ENCODE peak calls at places on chromosomes 13 and 19, in seven cellular contexts. D, W, Z, I, H, P and O are unnamed samples.

GRCh38 chr19:38032151-38032550 is 125.1 kb downstream of the SIPA1L3 start:
- DNase-seq in D (no peak), W (no peak), Z (no peak), I (no peak), H (no peak), P (no peak), O (no peak)

GRCh38 chr13:21010621-21011020 is 50.8 kb downstream of the LATS2 start:
- DNase-seq in D (no peak), W (no peak), Z (no peak), I (no peak), H (no peak), P (no peak), O (no peak)

GRCh38 chr19:54345938-54346386 is 7.0 kb upstream of the LILRA4 start:
- DNase-seq in D (no peak), W (no peak), Z (no peak), I (no peak), H (no peak), P (no peak), O (peak; percentile 80)

GRCh38 chr19:54502518-54503048 is at the start of gene LAIR2:
- DNase-seq in D (no peak), W (peak; percentile 39), Z (no peak), I (no peak), H (no peak), P (no peak), O (no peak)

GRCh38 chr13:39201075-39201630 is 162.9 kb downstream of the NHLRC3 start:
- DNase-seq in D (no peak), W (no peak), Z (no peak), I (no peak), H (no peak), P (no peak), O (no peak)

GRCh38 chr13:97359181-97360057 is 74.5 kb upstream of the RAP2A start:
- DNase-seq in D (peak; percentile 75), W (no peak), Z (peak; percentile 75), I (no peak), H (peak; percentile 44), P (peak; percentile 49), O (peak; percentile 46)

GRCh38 chr13:78802912-78803311 is 144.0 kb upstream of the OBI1 start:
- DNase-seq in D (no peak), W (no peak), Z (no peak), I (no peak), H (no peak), P (no peak), O (no peak)

GRCh38 chr19:17302391-17303166 is 646 bp downstream of the ABHD8 start:
- DNase-seq in D (no peak), W (no peak), Z (no peak), I (no peak), H (peak; percentile 26), P (no peak), O (peak; percentile 27)

GRCh38 chr13:63882052-63882451 is 2466.4 kb upstream of the PCDH20 start:
- DNase-seq in D (no peak), W (no peak), Z (no peak), I (no peak), H (no peak), P (no peak), O (no peak)

GRCh38 chr13:23378009-23378632 is 55.4 kb downstream of the SACS start:
- DNase-seq in D (peak; percentile 89), W (peak; percentile 33), Z (no peak), I (peak; percentile 23), H (no peak), P (peak; percentile 99), O (peak; percentile 83)

GRCh38 chr19:10646781-10647180 is 7.4 kb upstream of the ILF3 start:
- DNase-seq in D (no peak), W (no peak), Z (no peak), I (no peak), H (no peak), P (no peak), O (no peak)